ENCODE peak calls at places on chromosomes 12 and 14, in four cellular contexts. E, I, Y and D are unnamed samples.

GRCh38 chr14:81594012-81594411 is 60.4 kb upstream of the SEL1L start:
- DNase-seq in I (no peak), Y (no peak), E (no peak), D (no peak)

GRCh38 chr14:64620910-64621309 is 71.1 kb downstream of the PPP1R36 start:
- DNase-seq in I (no peak), E (no peak), Y (no peak), D (no peak)

GRCh38 chr12:25783566-25783965 is 174.9 kb upstream of the RASSF8 start:
- DNase-seq in Y (no peak), I (no peak), E (no peak), D (no peak)

GRCh38 chr12:116659771-116660481 is 77.9 kb downstream of the SPRING1 start:
- DNase-seq in I (no peak), Y (no peak), E (no peak), D (no peak)

GRCh38 chr14:20606190-20606901 is 15.2 kb upstream of the RNASE12 start:
- DNase-seq in I (no peak), E (no peak), Y (peak), D (no peak)

GRCh38 chr12:118120579-118121363 is 15.2 kb upstream of the PEBP1 start:
- DNase-seq in E (no peak), Y (peak), I (peak), D (peak)

GRCh38 chr12:72057330-72057911 is 118.8 kb downstream of the TPH2 start:
- DNase-seq in E (no peak), I (no peak), Y (no peak), D (no peak)

GRCh38 chr14:93073833-93074769 is 41.6 kb downstream of the ITPK1 start:
- DNase-seq in Y (no peak), I (no peak), E (no peak), D (no peak)

GRCh38 chr12:121858662-121859572 is at the start of gene HPD:
- DNase-seq in E (no peak), I (no peak), Y (peak), D (peak)